ENCODE peak calls at places on chromosomes 6 and 20, in seven cellular contexts. N is uterus; C is fibroblast of lung; W is ovary; G is GM23248; M is CD8-positive, alpha-beta T cell; D is HepG2. A is an unnamed sample. For H3K9me3, H3K27me3 and H3K36me3, the result is how much of the 10 kb centered on the place peaks cover.

GRCh38 chr20:52240802-52241201 is 49.2 kb upstream of the ZFP64 start:
- DNase-seq in D (no peak), M (no peak), C (no peak), W (no peak), G (no peak), N (no peak), A (no peak)

GRCh38 chr6:108002365-108003221 is 44.6 kb upstream of the SEC63 start:
- DNase-seq in G (peak), W (no peak), N (no peak), C (no peak), D (peak), M (no peak), A (no peak)

GRCh38 chr6:45445749-45446454 is 68.2 kb upstream of the SUPT3H start:
- DNase-seq in N (peak), W (no peak), C (peak), M (no peak), G (peak), D (peak), A (no peak)

GRCh38 chr6:117478853-117479231 is 3.6 kb upstream of the DCBLD1 start:
- DNase-seq in W (no peak), G (no peak), D (no peak), C (no peak), N (no peak), M (no peak), A (no peak)

GRCh38 chr6:13349811-13350506 is 21.6 kb upstream of the TBC1D7 start:
- DNase-seq in G (no peak), M (no peak), N (no peak), D (no peak), W (no peak), C (no peak), A (no peak)

GRCh38 chr6:127459231-127459641 is at the start of gene KIAA0408:
- DNase-seq in C (peak), G (peak), M (no peak), D (no peak), N (peak), W (peak), A (no peak)

GRCh38 chr6:71287038-71287437 is 1.6 kb upstream of the OGFRL1 start:
- DNase-seq in C (peak), W (no peak), D (no peak), N (peak), G (peak), M (no peak), A (no peak)

GRCh38 chr6:13101985-13102384 is 226.4 kb downstream of the TBC1D7 start:
- DNase-seq in G (no peak), D (no peak), C (no peak), W (no peak), N (no peak), M (no peak), A (no peak)

GRCh38 chr20:49323622-49324238 is 45.9 kb upstream of the ZNFX1 start:
- DNase-seq in M (no peak), C (peak), G (peak), W (no peak), D (peak), N (no peak), A (no peak)

GRCh38 chr6:167304912-167305311 is 13.8 kb downstream of the UNC93A start:
- DNase-seq in D (no peak), M (no peak), G (no peak), W (no peak), N (no peak), C (no peak), A (no peak)

DNA sequence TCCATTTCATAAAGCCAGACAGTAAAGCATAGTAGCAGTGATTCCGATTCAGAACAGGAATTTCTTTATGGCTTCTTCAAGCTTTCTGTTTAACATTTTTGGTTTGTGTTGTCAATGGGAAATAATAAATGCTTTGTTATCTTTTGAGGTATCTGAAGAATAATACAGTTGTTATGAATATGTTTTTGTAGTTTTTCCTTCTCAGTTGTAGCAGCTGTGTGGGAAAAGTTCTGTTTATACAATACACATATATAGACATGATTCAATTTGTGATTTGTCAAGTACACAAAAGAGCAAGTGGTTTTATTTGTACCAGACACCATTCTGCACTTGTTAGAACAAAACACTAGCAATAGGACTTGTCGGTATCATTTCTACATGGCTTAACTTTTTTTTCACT is 96.6 kb downstream of the CDYL start:
- DNase-seq in G (no peak), N (no peak), M (no peak), W (no peak), D (no peak), C (peak), A (no peak)
- H3K9me3 ChIP-seq in G (under half), N (under half), M (under half), W (under half), D (under half), C (under half), A (under half)

DNA sequence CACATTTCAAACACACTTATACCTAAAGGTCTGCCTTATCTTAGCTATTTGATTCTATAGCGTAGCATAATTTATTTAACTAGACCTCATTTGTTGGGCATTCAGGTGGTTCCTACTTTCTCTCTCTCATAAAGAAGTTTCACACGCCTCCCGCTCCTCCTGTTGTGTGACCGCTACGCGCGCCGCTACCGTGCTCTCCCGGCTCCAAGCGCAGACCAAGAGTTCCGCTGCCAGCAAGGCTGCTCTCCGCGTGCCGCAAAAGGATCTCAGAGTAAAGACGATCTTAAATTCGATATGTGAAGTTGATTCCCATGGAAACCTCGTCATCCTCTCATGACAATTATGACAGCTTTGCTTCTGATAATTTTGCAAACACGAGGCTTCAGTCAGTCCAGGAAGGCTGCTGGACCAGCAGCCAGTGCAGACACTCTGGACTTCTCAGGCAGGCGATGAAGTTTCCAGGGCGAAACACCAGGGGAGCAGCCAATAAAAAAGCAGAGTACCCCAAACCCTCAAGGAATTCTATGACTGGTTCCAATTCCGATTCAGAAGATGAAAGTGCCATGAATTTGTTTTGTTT is 20.5 kb downstream of the PRSS16 start:
- DNase-seq in M (no peak), D (no peak), G (peak), N (no peak), W (no peak), C (no peak), A (no peak)
- H3K27me3 ChIP-seq in M (under half), D (under half), G (half or more), N (under half), W (under half), C (under half), A (half or more)

GRCh38 chr20:44615876-44616603 is 33.7 kb downstream of the PKIG start:
- DNase-seq in C (no peak), N (no peak), W (no peak), G (no peak), M (no peak), D (no peak), A (no peak)

GRCh38 chr20:44616604-44616964 is 34.2 kb downstream of the PKIG start:
- DNase-seq in G (no peak), N (no peak), C (no peak), W (no peak), M (no peak), D (no peak), A (no peak)

GRCh38 chr20:44613575-44613974 is 31.2 kb downstream of the PKIG start:
- DNase-seq in M (no peak), C (no peak), D (no peak), N (no peak), G (no peak), W (peak), A (no peak)

GRCh38 chr20:44615169-44615791 is 32.9 kb downstream of the PKIG start:
- DNase-seq in C (no peak), G (no peak), M (no peak), N (no peak), W (peak), D (no peak), A (no peak)

GRCh38 chr20:44614525-44614924 is 32.1 kb downstream of the PKIG start:
- DNase-seq in N (no peak), C (no peak), D (no peak), M (no peak), W (peak), G (no peak), A (no peak)
- H3K36me3 ChIP-seq in N (under half), C (under half), D (under half), M (under half), W (under half), G (under half), A (under half)

DNA sequence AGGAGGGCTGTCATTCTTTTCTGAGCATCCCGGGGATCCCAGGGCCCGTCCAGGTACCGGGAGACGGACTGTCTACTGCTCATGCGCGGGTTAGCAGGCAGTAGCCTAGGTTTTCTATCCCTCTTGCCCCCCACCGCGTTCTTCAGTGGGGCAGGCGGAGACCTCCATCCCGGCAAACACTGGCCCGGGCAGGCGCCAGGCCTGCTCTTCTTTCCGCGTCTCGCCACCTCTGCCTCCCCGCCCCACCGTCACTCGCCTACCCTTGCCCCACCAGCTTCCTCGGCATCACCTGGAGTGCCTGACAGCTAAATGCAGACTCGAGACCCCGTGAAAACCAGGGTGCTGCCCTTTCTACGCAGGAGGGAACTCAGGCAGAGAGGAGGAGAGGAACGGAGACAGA is 1937.7 kb upstream of the DEFB115 start:
- DNase-seq in C (no peak), G (no peak), W (no peak), N (no peak), M (no peak), D (no peak), A (no peak)
- H3K9me3 ChIP-seq in C (under half), G (under half), W (under half), N (under half), M (under half), D (under half), A (under half)

GRCh38 chr6:27247133-27247836 is at the start of gene PRSS16:
- DNase-seq in D (no peak), N (no peak), G (no peak), C (no peak), W (no peak), M (no peak), A (no peak)
- H3K27me3 ChIP-seq in D (under half), N (under half), G (half or more), C (under half), W (under half), M (under half), A (half or more)

DNA sequence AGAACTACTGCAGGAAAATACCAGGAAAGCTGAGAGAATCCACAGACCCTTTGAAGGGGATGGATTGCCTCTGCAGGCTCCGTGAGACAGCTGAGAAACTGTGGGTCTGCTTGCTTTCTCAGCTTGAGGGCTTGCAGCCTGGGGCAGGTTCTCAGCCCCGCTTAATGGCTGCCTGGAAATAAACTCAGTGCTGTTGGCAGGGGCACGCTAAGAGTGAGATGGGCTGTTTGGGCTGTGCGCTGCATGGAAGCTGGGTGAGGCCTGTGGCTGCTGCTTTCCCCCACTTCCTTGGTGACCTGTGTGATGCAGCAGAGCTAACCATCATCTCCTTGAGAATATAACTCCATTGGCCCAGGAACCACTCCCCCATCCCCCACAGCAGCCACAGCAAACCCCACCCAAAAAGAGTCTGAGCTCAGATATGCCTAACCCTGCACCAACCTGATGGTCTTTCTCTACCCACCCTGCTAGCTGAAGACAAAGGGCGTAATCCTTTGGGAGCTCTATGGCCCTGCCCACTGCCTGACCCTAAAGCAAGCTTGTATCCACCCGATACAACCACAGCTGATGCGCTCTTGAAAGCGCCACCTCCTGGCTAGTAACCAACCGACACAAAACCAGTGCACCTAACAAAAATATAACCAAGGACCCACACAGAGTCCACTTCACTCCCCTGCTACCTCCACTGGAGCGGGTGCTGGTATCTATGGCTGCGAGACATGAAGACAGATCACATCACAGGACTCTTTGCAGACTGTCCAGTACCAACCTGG is 800.6 kb upstream of the MAP3K7 start:
- DNase-seq in M (no peak), G (no peak), W (no peak), C (no peak), N (no peak), D (no peak), A (no peak)
- H3K36me3 ChIP-seq in M (under half), G (under half), W (under half), C (under half), N (under half), D (under half), A (under half)

DNA sequence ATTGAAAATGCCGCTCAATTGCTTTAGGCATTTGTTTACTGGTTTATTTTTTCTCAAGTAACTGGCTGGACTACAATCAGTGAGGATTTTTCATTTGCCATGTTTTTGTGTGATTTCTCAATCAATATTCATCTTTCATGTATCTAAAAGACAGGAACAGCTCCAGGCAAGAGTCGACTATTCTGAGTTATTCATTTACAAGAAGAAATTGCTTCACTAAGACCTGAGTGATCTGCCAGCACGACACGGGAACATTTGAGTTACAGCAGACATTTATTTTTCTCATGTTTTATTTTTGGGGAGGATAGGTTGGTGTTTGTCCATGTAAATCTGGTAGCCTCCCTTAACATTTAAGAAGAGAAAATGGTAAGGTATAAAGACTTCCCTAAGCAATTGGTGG is 124.1 kb downstream of the CBLN4 start:
- DNase-seq in G (no peak), M (no peak), D (no peak), N (no peak), C (no peak), W (no peak), A (no peak)
- H3K9me3 ChIP-seq in G (under half), M (under half), D (half or more), N (under half), C (under half), W (under half), A (under half)

GRCh38 chr6:79001415-79001814 is 76.6 kb downstream of the PHIP start:
- DNase-seq in M (no peak), D (no peak), W (no peak), G (no peak), C (no peak), N (no peak), A (no peak)

GRCh38 chr6:78999737-79000136 is 78.3 kb downstream of the PHIP start:
- DNase-seq in C (peak), W (no peak), G (peak), N (no peak), D (no peak), M (no peak), A (no peak)

GRCh38 chr6:78995346-78995745 is 82.7 kb downstream of the PHIP start:
- DNase-seq in N (no peak), G (no peak), W (no peak), D (no peak), C (no peak), M (no peak), A (no peak)

GRCh38 chr6:78993955-78994354 is 84.1 kb downstream of the PHIP start:
- DNase-seq in W (no peak), C (no peak), M (no peak), D (no peak), N (no peak), G (no peak), A (no peak)

DNA sequence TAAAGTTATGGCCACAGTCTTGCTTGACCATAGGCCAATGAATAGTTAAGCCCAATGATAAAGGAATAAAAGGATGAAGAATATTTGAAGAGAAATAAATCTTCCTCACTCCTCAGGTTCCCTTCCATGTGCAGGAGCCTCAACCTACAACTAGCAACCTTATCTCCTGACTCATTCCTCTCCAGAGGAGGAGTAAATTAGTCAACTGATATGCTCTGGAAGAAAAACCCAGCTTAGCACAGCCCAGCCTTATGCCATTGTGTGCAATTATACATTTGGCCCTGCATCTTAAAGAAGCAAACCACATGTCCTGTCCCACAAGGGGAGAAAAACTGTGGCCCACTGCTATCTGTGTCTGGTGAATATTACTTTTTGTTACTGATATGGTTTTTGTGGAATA is 82.1 kb downstream of the PHIP start:
- DNase-seq in W (no peak), D (no peak), N (no peak), M (no peak), G (peak), C (no peak), A (no peak)
- H3K27me3 ChIP-seq in W (under half), D (under half), N (under half), M (under half), G (under half), C (under half), A (under half)

GRCh38 chr20:3801846-3802245 is 5.7 kb downstream of the CDC25B start:
- DNase-seq in W (no peak), N (no peak), G (no peak), C (no peak), D (no peak), M (no peak), A (no peak)
- H3K36me3 ChIP-seq in W (under half), N (under half), G (under half), C (half or more), D (under half), M (half or more), A (half or more)

GRCh38 chr6:16691328-16691727 is 69.9 kb downstream of the ATXN1 start:
- DNase-seq in W (no peak), G (no peak), C (no peak), N (no peak), D (no peak), M (no peak), A (no peak)
- H3K9me3 ChIP-seq in W (under half), G (under half), C (under half), N (under half), D (under half), M (under half), A (under half)

A was measured in BE2C.